ENCODE peak calls at places on chromosomes 16 and 17, in four cellular contexts. M, G, E and S are unnamed samples.

GRCh38 chr17:77388384-77389306 is 247.9 kb downstream of the SEC14L1 start:
- DNase-seq in G (no peak), E (no peak), M (no peak), S (no peak)

GRCh38 chr16:8887952-8888560 is 5.9 kb downstream of the LITAFD start:
- DNase-seq in G (no peak), M (peak), E (no peak), S (peak)

GRCh38 chr17:79832211-79833109 is 6.8 kb downstream of the CBX4 start:
- DNase-seq in E (no peak), G (no peak), M (no peak), S (no peak)

GRCh38 chr16:57147381-57148191 is 38.3 kb downstream of the PSME3IP1 start:
- DNase-seq in G (no peak), E (no peak), M (peak), S (no peak)

GRCh38 chr16:27364493-27365141 is 37.4 kb upstream of the IL21R start:
- DNase-seq in M (no peak), E (no peak), G (no peak), S (no peak)

GRCh38 chr17:76381633-76382304 is 2.6 kb upstream of the SPHK1 start:
- DNase-seq in E (no peak), G (no peak), M (no peak), S (no peak)

GRCh38 chr17:64216385-64217248 is 46.4 kb downstream of the TEX2 start:
- DNase-seq in M (peak), E (no peak), G (peak), S (peak)

GRCh38 chr17:48625502-48626201 is 506 bp downstream of the HOXB9 start:
- DNase-seq in M (no peak), E (no peak), G (no peak), S (no peak)

GRCh38 chr17:70969540-70970034 is 800.3 kb downstream of the KCNJ2 start:
- DNase-seq in E (no peak), G (no peak), M (no peak), S (no peak)

GRCh38 chr16:23132921-23133532 is 16.2 kb downstream of the USP31 start:
- DNase-seq in G (no peak), E (no peak), M (no peak), S (no peak)

GRCh38 chr17:15341385-15341849 is at the start of gene TEKT3:
- DNase-seq in G (peak), E (no peak), M (peak), S (peak)

GRCh38 chr17:64146418-64147109 is 16.6 kb upstream of the ERN1 start:
- DNase-seq in E (no peak), M (peak), G (peak), S (peak)

GRCh38 chr17:57091186-57091618 is 6.2 kb downstream of the AKAP1 start:
- DNase-seq in M (peak), E (no peak), G (no peak), S (no peak)

GRCh38 chr17:2401426-2402221 is 764 bp upstream of the MNT start:
- DNase-seq in G (peak), E (peak), M (peak), S (peak)

GRCh38 chr17:41284546-41284945 is 9.0 kb downstream of the KRTAP9-7 start:
- DNase-seq in E (no peak), M (no peak), G (no peak), S (no peak)

GRCh38 chr17:43769859-43770258 is 8.9 kb downstream of the DUSP3 start:
- DNase-seq in G (no peak), E (no peak), M (no peak), S (no peak)

GRCh38 chr16:86531193-86531550 is 20.8 kb downstream of the FOXF1 start:
- DNase-seq in E (no peak), G (peak), M (peak), S (peak)

GRCh38 chr16:49620158-49620867 is 235.6 kb downstream of the ZNF423 start:
- DNase-seq in M (peak), E (peak), G (peak), S (peak)

GRCh38 chr17:29394761-29395160 is 4.6 kb downstream of the TAOK1 start:
- DNase-seq in M (no peak), G (no peak), E (no peak), S (no peak)

GRCh38 chr16:57871457-57871856 is 69.2 kb upstream of the KIFC3 start:
- DNase-seq in E (no peak), G (no peak), M (no peak), S (no peak)

GRCh38 chr17:10993126-10993525 is 155.2 kb upstream of the PIRT start:
- DNase-seq in G (no peak), E (no peak), M (no peak), S (no peak)

GRCh38 chr17:5000237-5000639 is 2.5 kb downstream of the KIF1C start:
- DNase-seq in G (peak), M (peak), E (no peak), S (peak)

GRCh38 chr17:41627316-41628072 is 3.1 kb upstream of the KRT17 start:
- DNase-seq in M (no peak), G (no peak), E (no peak), S (no peak)

GRCh38 chr17:44581868-44582267 is 24.6 kb downstream of the FZD2 start:
- DNase-seq in G (no peak), E (peak), M (no peak), S (no peak)

GRCh38 chr17:45265823-45266222 is 3.9 kb upstream of the SPATA32 start:
- DNase-seq in E (no peak), M (peak), G (no peak), S (peak)

GRCh38 chr17:83144421-83145357 is 65.3 kb downstream of the METRNL start:
- DNase-seq in M (peak), G (no peak), E (no peak), S (no peak)

DNA sequence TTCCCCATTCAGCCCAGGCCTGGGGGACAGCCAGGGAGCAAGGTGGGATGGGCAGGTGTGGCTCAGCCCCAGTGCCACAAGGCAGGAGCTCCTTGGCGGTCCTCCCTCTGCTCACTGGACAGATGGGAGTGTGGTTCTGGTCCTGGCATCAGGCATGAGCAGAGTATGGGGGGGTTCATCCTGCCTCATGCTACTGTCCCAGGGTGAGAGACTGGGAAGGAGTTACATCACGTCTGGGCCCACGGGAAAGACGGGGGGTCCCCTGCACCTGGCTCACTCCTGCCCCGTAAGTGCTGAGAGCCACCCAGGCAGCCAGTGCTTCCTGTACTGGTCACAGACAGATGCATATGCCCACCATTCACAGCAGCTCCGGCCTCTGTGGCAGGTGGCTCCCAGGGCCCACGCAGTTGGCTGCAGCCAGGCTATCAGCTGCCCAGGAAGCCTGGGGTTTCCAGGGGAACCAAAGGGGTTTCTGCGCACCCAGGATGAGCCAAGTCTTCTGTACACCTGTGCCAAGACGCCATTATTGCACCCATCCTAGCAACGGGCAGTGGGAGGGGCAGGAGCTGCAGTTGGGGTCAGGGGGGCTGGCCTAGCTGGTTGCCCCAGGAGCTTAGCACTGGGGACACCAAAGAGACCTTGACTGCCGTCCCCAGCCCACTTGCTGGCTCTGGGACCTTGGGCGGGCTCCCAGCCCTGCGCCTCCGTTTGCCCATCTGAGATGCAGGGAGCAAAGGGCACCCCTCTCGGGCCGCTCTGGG is 1.9 kb downstream of the BAIAP3 start:
- DNase-seq in G (no peak), M (no peak), E (no peak), S (no peak)
- H3K4me3 ChIP-seq in G (no peak), M (no peak), E (no peak), S (no peak)

DNA sequence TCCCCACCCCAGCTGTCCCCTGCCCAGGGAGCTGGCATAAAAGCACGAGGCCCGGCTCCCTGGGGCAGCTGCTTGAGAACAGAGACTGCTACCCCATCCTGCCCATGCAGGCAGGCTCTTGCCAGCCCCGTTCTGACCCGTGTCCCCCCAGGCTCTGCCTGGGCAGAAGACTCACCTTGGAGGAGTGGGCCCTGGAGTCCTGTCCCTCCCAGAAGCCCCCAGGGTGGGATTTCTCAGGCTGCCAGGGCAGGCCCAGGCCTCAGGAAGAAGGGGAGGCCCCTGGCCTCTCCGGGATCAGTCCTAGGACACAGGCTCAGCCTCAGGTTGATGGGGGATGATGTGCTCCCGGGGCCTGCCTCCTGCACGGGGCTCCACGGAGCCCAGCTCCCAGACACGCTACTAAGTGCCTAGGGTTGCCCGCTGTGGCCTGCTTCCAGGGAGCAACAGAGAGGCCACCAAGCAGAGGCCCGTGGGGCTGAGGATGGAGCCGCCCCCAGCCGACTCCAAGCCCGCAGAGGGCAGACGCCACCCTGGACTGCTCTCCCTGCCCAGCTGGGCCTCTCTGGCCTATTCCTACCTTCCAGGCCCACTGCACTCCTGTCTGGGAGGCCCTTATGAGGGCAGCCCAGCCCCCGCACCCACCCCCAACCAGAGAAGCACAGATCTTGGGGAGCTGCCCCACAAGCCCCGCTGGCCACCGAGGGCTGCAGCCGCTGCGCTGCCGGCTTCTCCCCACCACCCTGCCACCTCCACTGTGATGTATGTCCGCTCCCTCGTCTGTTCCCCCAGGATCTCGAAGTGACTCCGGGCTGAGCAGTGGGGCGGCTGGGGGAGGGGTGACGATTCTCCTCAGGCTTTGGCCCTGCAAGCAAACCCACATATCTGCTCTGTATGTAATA is 1.7 kb downstream of the NME3 start:
- DNase-seq in M (no peak), E (no peak), G (no peak), S (no peak)
- H3K4me3 ChIP-seq in M (peak), E (peak), G (peak), S (no peak)

GRCh38 chr17:67725232-67726206 is 7.8 kb downstream of the NOL11 start:
- DNase-seq in G (no peak), M (no peak), E (no peak), S (no peak)
- H3K4me3 ChIP-seq in G (no peak), M (no peak), E (no peak), S (no peak)

GRCh38 chr17:163514-164103 is 17.8 kb downstream of the DOC2B start:
- DNase-seq in E (no peak), G (no peak), M (no peak), S (no peak)
- H3K4me3 ChIP-seq in E (no peak), G (no peak), M (no peak), S (no peak)